ENCODE peak calls at places on chromosomes 5 and 9, in four cellular contexts. E is IMR-90, U is HepG2, C is K562. O is an unnamed sample.

GRCh38 chr9:137158625-137159024 is 11.2 kb downstream of the LRRC26 start:
- DNase-seq in E (no peak), U (no peak), C (no peak), O (no peak)

GRCh38 chr5:6365142-6365976 is 13.0 kb downstream of the MED10 start:
- DNase-seq in E (peak), U (no peak), C (no peak), O (no peak)

GRCh38 chr5:601771-602465 is 10.2 kb upstream of the CEP72 start:
- DNase-seq in E (no peak), U (no peak), C (no peak), O (no peak)

GRCh38 chr9:36093384-36093783 is 43.1 kb upstream of the GLIPR2 start:
- DNase-seq in E (no peak), U (no peak), C (no peak), O (no peak)

GRCh38 chr5:178281321-178281720 is 48.7 kb upstream of the PHYKPL start:
- DNase-seq in E (no peak), U (no peak), C (no peak), O (no peak)

GRCh38 chr9:124480621-124480981 is 26.6 kb downstream of the NR5A1 start:
- DNase-seq in E (peak), U (peak), C (peak), O (peak)

GRCh38 chr9:89249001-89249400 is 62.0 kb upstream of the CKS2 start:
- DNase-seq in E (no peak), U (no peak), C (no peak), O (no peak)

GRCh38 chr9:106678273-106678672 is 184.7 kb upstream of the ZNF462 start:
- DNase-seq in E (no peak), U (no peak), C (no peak), O (no peak)

GRCh38 chr5:59496524-59497134 is 396.9 kb downstream of the PDE4D start:
- DNase-seq in E (peak), U (no peak), C (peak), O (peak)

GRCh38 chr5:173671121-173671949 is 54.9 kb upstream of the BOD1 start:
- DNase-seq in E (no peak), U (peak), C (peak), O (no peak)

GRCh38 chr5:137631453-137631852 is 104.4 kb downstream of the KLHL3 start:
- DNase-seq in E (no peak), U (no peak), C (no peak), O (no peak)

GRCh38 chr5:91074615-91075014 is 308.5 kb downstream of the ARRDC3 start:
- DNase-seq in E (peak), U (peak), C (no peak), O (peak)

GRCh38 chr9:135887585-135888050 is 19.7 kb downstream of the CAMSAP1 start:
- DNase-seq in E (no peak), U (no peak), C (no peak), O (no peak)

GRCh38 chr9:91289244-91289643 is 72.5 kb downstream of the AUH start:
- DNase-seq in E (no peak), U (no peak), C (no peak), O (no peak)

GRCh38 chr5:44294492-44294891 is 94.7 kb downstream of the FGF10 start:
- DNase-seq in E (no peak), U (no peak), C (no peak), O (no peak)

GRCh38 chr5:69007086-69007672 is 86.6 kb upstream of the SLC30A5 start:
- DNase-seq in E (no peak), U (no peak), C (no peak), O (no peak)

GRCh38 chr5:89246252-89246651 is 363.3 kb upstream of the MEF2C start:
- DNase-seq in E (peak), U (no peak), C (no peak), O (no peak)

GRCh38 chr5:81140942-81141341 is 92.2 kb upstream of the CKMT2 start:
- DNase-seq in E (peak), U (no peak), C (no peak), O (no peak)

GRCh38 chr9:81363916-81364480 is 325.3 kb downstream of the TLE1 start:
- DNase-seq in E (no peak), U (no peak), C (no peak), O (no peak)

GRCh38 chr5:132378580-132378979 is 9.1 kb downstream of the SLC22A5 start:
- DNase-seq in E (peak), U (no peak), C (no peak), O (no peak)

GRCh38 chr9:72585737-72586136 is 64.3 kb downstream of the TMC1 start:
- DNase-seq in E (peak), U (no peak), C (no peak), O (no peak)

GRCh38 chr5:74233571-74233970 is 407.0 kb downstream of the ENC1 start:
- DNase-seq in E (peak), U (no peak), C (no peak), O (no peak)

GRCh38 chr5:149837680-149838269 is 106.8 kb downstream of the PDE6A start:
- DNase-seq in E (peak), U (peak), C (peak), O (peak)

GRCh38 chr5:143176048-143176447 is 227.4 kb downstream of the NR3C1 start:
- DNase-seq in E (peak), U (no peak), C (no peak), O (no peak)

GRCh38 chr9:3809724-3810123 is 283.9 kb upstream of the RFX3 start:
- DNase-seq in E (peak), U (no peak), C (no peak), O (peak)

GRCh38 chr5:139745121-139745799 is 50.3 kb upstream of the PSD2 start:
- DNase-seq in E (peak), U (no peak), C (peak), O (peak)

GRCh38 chr9:76996700-76997099 is 22.8 kb upstream of the FOXB2 start:
- DNase-seq in E (peak), U (peak), C (peak), O (peak)

GRCh38 chr9:137083418-137084004 is 3.3 kb upstream of the MAN1B1 start:
- DNase-seq in E (peak), U (peak), C (peak), O (peak)

DNA sequence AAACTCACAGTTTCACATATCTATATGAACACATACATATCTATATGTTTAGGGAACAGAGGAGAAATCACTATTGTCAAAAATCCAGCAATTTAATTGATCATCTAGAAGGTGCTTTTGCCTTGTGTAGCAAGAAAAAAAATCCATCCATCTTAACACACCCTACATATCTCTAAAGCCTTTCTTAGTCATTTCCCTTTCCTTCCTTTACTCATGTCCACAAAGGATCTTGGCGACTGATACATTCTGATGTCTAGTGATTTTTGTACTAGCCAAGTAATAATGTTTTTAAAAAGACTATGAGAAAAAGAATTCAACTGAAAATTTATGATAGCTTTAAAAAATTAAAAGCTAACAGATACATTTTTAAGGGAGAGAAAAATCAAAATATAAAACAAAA is 22.5 kb downstream of the ZDHHC21 start:
- DNase-seq in E (peak), U (no peak), C (no peak), O (no peak)
- TF ChIP-seq MAFK in E (no peak), U (no peak), C (no peak), O (no peak)

GRCh38 chr5:157823655-157824054 is 35.3 kb downstream of the CLINT1 start:
- DNase-seq in E (no peak), U (no peak), C (no peak), O (no peak)

GRCh38 chr5:157827429-157827828 is 31.5 kb downstream of the CLINT1 start:
- DNase-seq in E (peak), U (no peak), C (no peak), O (no peak)

GRCh38 chr5:157828031-157828948 is 30.7 kb downstream of the CLINT1 start:
- DNase-seq in E (no peak), U (no peak), C (no peak), O (no peak)

DNA sequence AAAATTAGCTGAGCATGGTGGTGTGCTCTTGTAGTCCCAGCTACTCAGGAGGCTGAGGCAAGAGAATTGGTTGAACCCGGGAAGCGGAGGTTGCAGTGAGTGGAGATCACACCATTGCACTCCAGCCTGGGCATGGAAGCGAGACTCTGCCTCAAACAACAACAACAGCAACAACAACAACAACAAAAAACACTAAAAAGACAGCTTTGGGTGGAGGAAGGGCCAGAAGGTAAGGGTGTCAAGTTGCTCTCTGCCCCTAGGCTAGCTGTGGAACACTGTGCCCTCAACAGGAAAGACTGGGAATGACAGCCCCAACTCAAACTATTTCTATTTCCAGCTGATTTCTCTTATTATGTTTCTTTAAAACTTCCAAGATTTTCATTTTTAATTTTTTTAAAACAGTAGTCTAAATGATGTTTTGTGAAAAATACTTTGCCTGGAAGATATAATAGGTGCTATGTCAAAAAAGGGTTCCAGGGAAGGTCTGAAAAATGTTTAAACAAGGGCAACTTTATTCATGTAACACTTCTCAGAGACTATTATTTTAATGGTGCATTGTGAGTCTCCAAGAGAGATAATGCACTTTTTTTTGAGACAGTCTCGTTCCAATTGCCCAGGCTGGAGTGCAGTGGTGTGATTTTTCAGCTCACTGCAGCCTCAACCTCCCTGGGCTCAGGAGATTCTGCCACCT is 29.9 kb downstream of the CLINT1 start:
- DNase-seq in E (no peak), U (no peak), C (peak), O (peak)
- TF ChIP-seq BHLHE40 in E (no peak), U (no peak), C (no peak), O (no peak)

GRCh38 chr5:158660726-158661125 is 439.0 kb downstream of the EBF1 start:
- DNase-seq in E (no peak), U (no peak), C (no peak), O (no peak)
- TF ChIP-seq CEBPB in E (no peak), U (no peak), C (no peak), O (no peak)

DNA sequence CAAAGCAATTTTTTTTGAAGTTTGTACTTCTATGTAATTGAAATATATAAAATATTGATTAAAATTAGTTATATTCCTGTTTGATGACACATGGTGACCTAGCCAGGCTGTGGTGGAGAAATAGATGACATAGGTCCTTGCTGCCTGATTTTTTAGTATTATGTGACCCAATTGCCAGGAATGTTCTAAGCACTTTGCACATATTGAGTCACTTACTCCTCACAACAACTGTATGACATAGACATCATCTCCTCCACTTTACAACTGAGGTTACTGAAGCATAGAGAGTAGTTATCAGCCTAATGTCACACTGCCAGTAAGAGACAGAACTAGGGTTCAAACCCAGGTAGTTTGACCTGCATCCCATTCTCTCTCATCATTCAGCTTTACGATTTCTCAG is 26.2 kb upstream of the SNX18 start:
- DNase-seq in E (no peak), U (no peak), C (no peak), O (no peak)
- TF ChIP-seq MAFK in E (no peak), U (no peak), C (no peak), O (no peak)

O was measured in A549.